ENCODE peak calls at places on chromosomes 13 and 19, in five cellular contexts. L, Z, S, T and X are unnamed samples.

GRCh38 chr19:39142655-39143054 is 17.1 kb downstream of the PAK4 start:
- DNase-seq in S (no peak), L (peak; percentile 5), Z (no peak), T (no peak), X (no peak)

GRCh38 chr13:108195146-108195545 is 20.2 kb downstream of the LIG4 start:
- DNase-seq in Z (no peak), L (no peak), T (no peak), S (no peak), X (no peak)

GRCh38 chr13:70353096-70353495 is 244.8 kb upstream of the KLHL1 start:
- DNase-seq in L (no peak), Z (peak; percentile 33), T (peak; percentile 26), S (peak; percentile 15), X (no peak)

GRCh38 chr19:3479177-3479818 is 1.0 kb downstream of the SMIM24 start:
- DNase-seq in Z (peak; percentile 74), L (peak; percentile 62), S (peak; percentile 5), T (peak; percentile 96), X (peak; percentile 26)

GRCh38 chr13:106569233-106570095 is 1.5 kb upstream of the ARGLU1 start:
- DNase-seq in T (no peak), L (peak; percentile 44), Z (no peak), S (peak; percentile 8), X (no peak)

GRCh38 chr13:50208826-50209335 is 193.6 kb downstream of the KCNRG start:
- DNase-seq in S (peak; percentile 30), T (peak; percentile 54), Z (peak; percentile 66), L (peak; percentile 56), X (no peak)

GRCh38 chr19:8158411-8159074 is 9.2 kb upstream of the FBN3 start:
- DNase-seq in T (peak; percentile 97), L (peak; percentile 91), S (peak; percentile 91), Z (peak; percentile 75), X (peak; percentile 85)

GRCh38 chr19:53962887-53963435 is at the start of gene CACNG8:
- DNase-seq in L (no peak), S (no peak), T (peak; percentile 54), Z (no peak), X (no peak)

GRCh38 chr19:50978772-50979390 is 4.8 kb downstream of the KLK7 start:
- DNase-seq in Z (no peak), L (no peak), T (no peak), S (peak; percentile 66), X (no peak)

GRCh38 chr19:11168568-11168967 is 13.0 kb upstream of the SPC24 start:
- DNase-seq in T (no peak), L (no peak), Z (no peak), S (peak; percentile 99), X (no peak)

GRCh38 chr13:78610381-78610883 is 7.1 kb upstream of the POU4F1 start:
- DNase-seq in L (no peak), S (peak; percentile 20), Z (no peak), T (no peak), X (no peak)

GRCh38 chr19:17234911-17235617 is 9.0 kb downstream of the OCEL1 start:
- DNase-seq in T (peak; percentile 85), Z (peak; percentile 81), S (peak; percentile 46), L (no peak), X (peak; percentile 66)

DNA sequence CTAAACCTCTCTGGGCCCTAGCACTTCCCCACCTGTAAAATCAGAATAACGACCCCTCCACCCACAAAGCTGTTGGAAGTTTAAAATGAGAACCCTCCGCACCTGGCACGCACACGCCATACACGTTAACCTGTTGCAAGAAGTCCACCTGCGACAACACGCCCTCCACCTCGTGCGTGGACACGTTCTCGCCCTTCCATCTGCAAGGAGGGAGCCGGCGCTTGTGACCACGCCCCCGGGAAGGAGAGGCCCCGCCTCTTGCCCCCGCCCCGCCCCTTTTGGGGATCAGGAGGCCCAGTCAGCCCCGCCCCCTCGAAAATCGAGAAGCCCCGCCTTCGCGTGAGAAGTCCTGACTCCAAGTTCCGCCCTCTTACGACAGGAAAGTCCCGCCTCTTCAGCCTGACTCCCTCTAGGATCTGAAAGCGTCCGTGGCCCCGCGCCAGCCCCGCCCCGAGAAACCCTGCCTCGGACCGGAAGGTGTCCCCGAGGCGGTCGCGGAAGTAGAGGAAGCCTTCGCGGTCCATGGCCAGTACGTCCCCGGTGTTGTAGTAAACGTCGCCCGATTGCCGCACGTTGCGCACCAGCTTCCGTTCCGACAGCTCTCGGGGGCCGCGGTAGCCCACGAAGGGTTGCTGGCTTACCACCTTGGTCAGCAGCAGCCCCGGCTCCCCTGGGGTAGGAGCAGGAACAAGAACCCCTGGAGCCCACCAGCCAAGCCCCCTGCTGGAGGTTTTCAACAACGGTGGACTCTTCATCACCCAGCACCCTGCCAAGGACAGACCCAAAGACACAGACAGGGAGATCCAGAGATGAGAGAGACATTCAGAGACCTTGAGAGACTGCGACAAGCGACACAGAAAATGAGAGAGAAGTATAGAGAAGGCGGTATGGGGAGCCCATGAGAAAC is 12.5 kb downstream of the SLC27A5 start:
- DNase-seq in L (peak; percentile 100), S (peak; percentile 100), T (peak; percentile 100), Z (peak; percentile 100), X (peak; percentile 58)
- H4K20me1 ChIP-seq in L (no peaks in the 10 kb centered on the region), S (no peaks in the 10 kb centered on the region), T (no peaks in the 10 kb centered on the region), Z (no peaks in the 10 kb centered on the region), X (no peaks in the 10 kb centered on the region)

GRCh38 chr19:1490020-1490310 is 185 bp downstream of the PCSK4 start:
- DNase-seq in L (no peak), T (no peak), S (no peak), Z (no peak), X (no peak)
- H3K4me2 ChIP-seq in L (peak overlapping the region; percentile 74), T (peak overlapping the region; percentile 97), S (peak overlapping the region; percentile 92), Z (peak overlapping the region; percentile 22), X (peak overlapping the region; percentile 99)

DNA sequence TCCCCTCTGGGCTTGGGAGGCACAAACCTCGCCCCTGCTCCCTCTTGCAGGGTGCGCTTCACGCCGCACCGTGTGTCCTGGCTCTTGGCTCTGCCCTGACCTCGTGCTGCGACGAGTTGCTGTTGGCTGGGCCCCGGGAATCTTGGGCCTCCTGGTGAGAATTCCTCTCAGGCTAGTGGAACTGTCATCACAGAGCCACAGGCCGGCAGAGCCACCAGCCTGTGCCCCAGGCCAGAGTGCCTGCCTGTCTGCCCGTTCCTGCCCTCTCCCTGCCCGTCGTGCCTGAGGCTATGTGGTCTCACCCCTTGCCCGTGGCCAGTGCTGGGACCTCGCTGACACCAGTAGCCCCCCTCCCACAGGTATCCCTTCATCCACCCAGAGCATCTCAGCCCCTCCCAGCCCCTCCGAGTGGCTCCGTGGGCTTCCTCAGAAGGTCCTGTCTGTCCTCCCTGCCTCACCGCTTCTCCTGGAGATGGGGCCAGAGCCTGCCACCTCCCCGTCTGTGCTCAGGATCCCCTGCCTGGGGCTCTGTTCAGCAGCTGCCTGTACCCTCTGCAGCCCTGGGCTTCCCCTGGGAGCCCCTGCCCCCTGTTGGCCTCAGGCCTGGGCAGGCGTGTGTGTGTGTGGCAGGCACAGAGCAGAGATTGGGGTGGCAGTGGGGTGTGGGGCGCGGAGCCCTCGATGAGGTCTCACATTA is 13.3 kb downstream of the NDUFB7 start:
- DNase-seq in S (no peak), L (no peak), T (no peak), Z (no peak), X (no peak)
- H4K20me1 ChIP-seq in S (no peaks in the 10 kb centered on the region), L (peaks cover 2% of the 10 kb centered on the region), T (peaks cover 6% of the 10 kb centered on the region), Z (no peaks in the 10 kb centered on the region), X (peaks cover 3% of the 10 kb centered on the region)

GRCh38 chr13:76637651-76638111 is 248.5 kb downstream of the KCTD12 start:
- DNase-seq in L (no peak), Z (no peak), T (no peak), S (no peak), X (no peak)
- H3K4me2 ChIP-seq in L (no peak overlapping the region), Z (no peak overlapping the region), T (no peak overlapping the region), S (no peak overlapping the region), X (no peak overlapping the region)

GRCh38 chr13:110268576-110269185 is 38.3 kb downstream of the COL4A1 start:
- DNase-seq in L (no peak), T (no peak), Z (no peak), S (no peak), X (no peak)
- H4K20me1 ChIP-seq in L (no peaks in the 10 kb centered on the region), T (peaks cover 3% of the 10 kb centered on the region), Z (no peaks in the 10 kb centered on the region), S (no peaks in the 10 kb centered on the region), X (no peaks in the 10 kb centered on the region)

GRCh38 chr13:40969169-40969901 is 49.8 kb downstream of the ELF1 start:
- DNase-seq in S (no peak), L (no peak), T (no peak), Z (no peak), X (no peak)
- H3K4me2 ChIP-seq in S (no peak overlapping the region), L (peak overlapping the region; percentile 56), T (no peak overlapping the region), Z (no peak overlapping the region), X (peak overlapping the region; percentile 18)

GRCh38 chr13:29835280-29836061 is 14.9 kb downstream of the UBL3 start:
- DNase-seq in T (peak; percentile 57), S (no peak), Z (peak; percentile 41), L (no peak), X (no peak)

GRCh38 chr13:29830000-29830399 is 20.4 kb downstream of the UBL3 start:
- DNase-seq in L (no peak), S (no peak), T (no peak), Z (no peak), X (no peak)

GRCh38 chr13:29832899-29833298 is 17.5 kb downstream of the UBL3 start:
- DNase-seq in T (no peak), L (no peak), S (no peak), Z (no peak), X (no peak)
- H4K20me1 ChIP-seq in T (peaks cover 3% of the 10 kb centered on the region), L (peaks cover 62% of the 10 kb centered on the region), S (peaks cover 7% of the 10 kb centered on the region), Z (no peaks in the 10 kb centered on the region), X (no peaks in the 10 kb centered on the region)

GRCh38 chr19:44738161-44738535 is 10.4 kb upstream of the BCL3 start:
- DNase-seq in T (no peak), S (no peak), Z (no peak), L (no peak), X (no peak)
- H3K4me2 ChIP-seq in T (no peak overlapping the region), S (no peak overlapping the region), Z (no peak overlapping the region), L (no peak overlapping the region), X (no peak overlapping the region)

GRCh38 chr13:29551214-29551613 is 44.3 kb downstream of the SLC7A1 start:
- DNase-seq in S (no peak), L (no peak), Z (no peak), T (no peak), X (no peak)
- H4K20me1 ChIP-seq in S (peaks cover 2% of the 10 kb centered on the region), L (no peaks in the 10 kb centered on the region), Z (no peaks in the 10 kb centered on the region), T (peaks cover 74% of the 10 kb centered on the region), X (no peaks in the 10 kb centered on the region)

DNA sequence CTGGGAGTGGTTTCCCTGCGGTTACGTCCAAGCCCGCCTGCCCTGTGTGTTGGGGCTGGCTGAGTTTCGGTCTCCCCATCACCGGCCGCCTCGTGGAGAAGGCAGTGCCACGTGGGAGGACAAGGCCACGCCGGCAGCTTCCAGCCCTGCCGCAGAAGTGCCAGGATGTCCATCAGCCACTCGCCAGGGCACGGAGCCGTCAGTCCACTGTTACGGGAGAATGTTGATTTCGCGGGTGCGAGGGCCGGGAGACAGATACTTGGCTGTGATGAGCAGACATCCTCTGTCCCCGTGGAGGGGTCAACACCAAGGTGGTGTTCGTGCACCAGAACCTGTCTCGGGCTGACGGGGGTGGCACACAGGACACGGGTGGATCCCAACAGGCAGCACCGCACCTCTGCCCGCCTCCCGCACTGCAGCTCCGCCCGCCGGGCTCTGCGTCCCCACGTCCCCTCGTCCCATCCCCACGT is 86.4 kb upstream of the MCF2L start:
- DNase-seq in T (no peak), L (no peak), Z (no peak), S (no peak), X (no peak)
- H3K4me2 ChIP-seq in T (no peak overlapping the region), L (no peak overlapping the region), Z (no peak overlapping the region), S (no peak overlapping the region), X (no peak overlapping the region)